ENCODE peak calls at places on chromosomes 7 and 10, in four cellular contexts. C is sigmoid colon, W is H1, S is spleen. L is an unnamed sample.

GRCh38 chr7:34057956-34058355 is 152.6 kb downstream of the BMPER start:
- DNase-seq in C (no peak), W (no peak), S (no peak), L (no peak)

GRCh38 chr7:100017300-100017699 is 1.9 kb downstream of the ZKSCAN1 start:
- DNase-seq in C (peak; percentile 74), W (no peak), S (no peak), L (no peak)

GRCh38 chr7:130468612-130469011 is 23.3 kb upstream of the MEST start:
- DNase-seq in C (no peak), W (no peak), S (no peak), L (no peak)

GRCh38 chr7:45597286-45597984 is 23.3 kb downstream of the ADCY1 start:
- DNase-seq in C (no peak), W (no peak), S (no peak), L (no peak)

GRCh38 chr7:16905300-16906044 is 23.7 kb upstream of the AGR3 start:
- DNase-seq in C (no peak), W (no peak), S (no peak), L (no peak)

GRCh38 chr7:25831901-25832411 is 320.0 kb upstream of the NFE2L3 start:
- DNase-seq in C (no peak), W (no peak), S (no peak), L (no peak)

GRCh38 chr10:79149662-79150443 is 81.1 kb downstream of the ZMIZ1 start:
- DNase-seq in C (peak; percentile 92), W (no peak), S (peak; percentile 94), L (peak; percentile 94)

GRCh38 chr10:133267293-133267692 is 9.4 kb downstream of the ADAM8 start:
- DNase-seq in C (no peak), W (no peak), S (no peak), L (no peak)

GRCh38 chr10:113566888-113567287 is 14.0 kb downstream of the HABP2 start:
- DNase-seq in C (no peak), W (no peak), S (no peak), L (no peak)

GRCh38 chr7:121714559-121715303 is 158.2 kb upstream of the PTPRZ1 start:
- DNase-seq in C (no peak), W (no peak), S (no peak), L (no peak)

GRCh38 chr7:25035274-25035673 is 55.3 kb upstream of the OSBPL3 start:
- DNase-seq in C (no peak), W (no peak), S (no peak), L (no peak)

GRCh38 chr7:151176401-151176800 is 8.9 kb upstream of the GBX1 start:
- DNase-seq in C (no peak), W (no peak), S (no peak), L (no peak)

GRCh38 chr7:117269417-117269816 is 53.4 kb downstream of the WNT2 start:
- DNase-seq in C (no peak), W (no peak), S (no peak), L (no peak)

GRCh38 chr7:78959471-78959870 is 494.0 kb downstream of the MAGI2 start:
- DNase-seq in C (no peak), W (no peak), S (no peak), L (no peak)

GRCh38 chr7:93890464-93891068 is at the start of gene TFPI2:
- DNase-seq in C (peak; percentile 69), W (peak; percentile 43), S (peak; percentile 72), L (no peak)

GRCh38 chr10:43209064-43209455 is 57.8 kb downstream of the RASGEF1A start:
- DNase-seq in C (peak; percentile 46), W (no peak), S (peak; percentile 54), L (no peak)

GRCh38 chr7:133253522-133253882 is 624 bp downstream of the EXOC4 start:
- DNase-seq in C (no peak), W (no peak), S (no peak), L (no peak)

GRCh38 chr10:100569687-100570517 is 34.2 kb downstream of the HIF1AN start:
- DNase-seq in C (no peak), W (no peak), S (no peak), L (no peak)

GRCh38 chr7:15853832-15854470 is 167.5 kb upstream of the MEOX2 start:
- DNase-seq in C (no peak), W (no peak), S (no peak), L (no peak)

GRCh38 chr7:27146491-27147210 is 923 bp downstream of the HOXA6 start:
- DNase-seq in C (peak; percentile 70), W (no peak), S (peak; percentile 24), L (no peak)

GRCh38 chr7:27149817-27150567 is 2.4 kb downstream of the HOXA3 start:
- DNase-seq in C (peak; percentile 74), W (no peak), S (peak; percentile 59), L (no peak)

GRCh38 chr7:27148776-27149641 is 1.4 kb upstream of the HOXA6 start:
- DNase-seq in C (peak; percentile 65), W (no peak), S (peak; percentile 74), L (no peak)

GRCh38 chr7:27147211-27148030 is at the start of gene HOXA6:
- DNase-seq in C (peak; percentile 89), W (no peak), S (peak; percentile 80), L (no peak)

GRCh38 chr7:27148031-27148775 is 629 bp upstream of the HOXA6 start:
- DNase-seq in C (peak; percentile 75), W (no peak), S (peak; percentile 68), L (no peak)
- TF ChIP-seq POLR2AphosphoS5 in C (peak; percentile 8), W (no peak), S (no peak), L (no peak)

GRCh38 chr10:130189466-130190064 is 53.4 kb downstream of the GLRX3 start:
- DNase-seq in C (no peak), W (no peak), S (no peak), L (no peak)

GRCh38 chr10:130188195-130189175 is 52.3 kb downstream of the GLRX3 start:
- DNase-seq in C (no peak), W (no peak), S (no peak), L (no peak)

GRCh38 chr10:130191380-130191779 is 55.2 kb downstream of the GLRX3 start:
- DNase-seq in C (no peak), W (no peak), S (no peak), L (no peak)

GRCh38 chr10:130190737-130191115 is 54.5 kb downstream of the GLRX3 start:
- DNase-seq in C (no peak), W (no peak), S (no peak), L (no peak)

GRCh38 chr10:130190065-130190736 is 54.0 kb downstream of the GLRX3 start:
- DNase-seq in C (peak; percentile 91), W (peak; percentile 87), S (peak; percentile 97), L (peak; percentile 97)
- TF ChIP-seq POLR2AphosphoS5 in C (peak; percentile 41), W (peak; percentile 29), S (peak; percentile 83), L (no peak)

DNA sequence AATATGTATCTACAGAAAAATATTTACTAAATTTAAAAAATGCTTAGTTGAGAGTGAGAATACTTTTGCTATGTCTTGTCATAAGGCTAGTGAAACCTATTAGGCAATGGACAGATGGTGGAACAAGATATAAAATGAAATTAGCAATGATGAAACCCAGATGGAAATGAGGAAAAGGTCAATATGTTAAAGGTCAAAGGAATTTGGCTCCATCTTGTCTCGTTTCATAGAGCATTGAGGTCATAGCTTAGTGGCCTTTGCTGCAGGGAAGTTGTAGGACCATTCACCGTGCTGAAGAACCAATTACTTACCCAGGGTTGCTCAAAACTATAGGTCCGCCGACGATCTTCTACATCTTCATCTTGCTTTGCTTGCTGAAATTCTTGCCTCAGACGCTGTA is 683.9 kb downstream of the PARD3 start:
- DNase-seq in C (no peak), W (no peak), S (no peak), L (no peak)
- TF ChIP-seq POLR2AphosphoS5 in C (no peak), W (no peak), S (no peak), L (no peak)

DNA sequence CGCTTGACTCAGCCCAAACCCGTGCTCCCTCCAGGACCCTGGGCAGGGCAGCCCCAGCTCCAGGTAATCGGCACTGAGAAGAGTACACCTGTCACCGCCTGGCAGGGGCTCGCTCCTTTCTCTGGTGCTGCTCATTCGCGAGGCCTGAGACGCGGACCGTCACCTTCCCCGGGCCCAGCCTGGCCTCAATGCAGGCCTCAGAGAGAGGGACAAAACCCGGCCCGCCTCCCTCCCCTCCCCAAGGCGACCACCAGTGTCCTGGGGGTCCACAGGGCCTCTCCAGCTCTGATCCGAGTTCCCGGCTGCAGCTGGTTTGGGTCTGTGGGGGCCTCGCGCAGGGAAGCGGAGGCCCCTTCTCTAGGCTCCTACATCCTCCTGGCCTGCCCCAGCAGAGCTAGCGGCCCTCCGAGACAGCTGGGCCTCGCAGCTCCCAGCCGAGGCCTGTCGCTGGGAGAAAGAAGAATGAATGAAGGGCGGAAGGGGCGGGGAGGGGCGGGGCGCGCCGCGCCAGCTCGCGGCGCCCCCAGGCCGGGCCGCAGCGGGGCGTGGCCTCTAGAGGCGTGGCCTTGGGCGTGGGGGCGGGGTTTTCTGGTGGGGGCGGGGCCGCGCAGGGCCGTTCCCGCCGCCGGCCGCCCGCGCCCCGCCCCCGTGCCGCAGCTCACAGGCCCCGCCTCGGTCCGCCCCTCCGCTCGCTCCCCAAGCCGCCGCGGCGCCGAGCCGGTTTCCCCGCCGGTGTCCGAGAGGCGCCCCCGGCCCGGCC is at the start of gene LIMK1:
- DNase-seq in C (peak; percentile 89), W (no peak), S (peak; percentile 96), L (peak; percentile 96)
- TF ChIP-seq POLR2AphosphoS5 in C (no peak), W (peak; percentile 16), S (peak; percentile 38), L (no peak)

L was measured in GM12891.